ENCODE peak calls at places on chromosomes 11 and 22, in four cellular contexts. U is endothelial cell of umbilical vein, L is skeletal muscle cell, J is astrocyte. S is an unnamed sample.
A peak's percentile ranks its signal among the peaks of the same experiment; 100 is the strongest.

GRCh38 chr11:92276773-92277172 is 52.2 kb downstream of the FAT3 start:
- DNase-seq in U (peak; percentile 4), L (no peak), J (no peak), S (peak; percentile 41)

GRCh38 chr11:1771700-1772099 is 8.0 kb upstream of the CTSD start:
- DNase-seq in U (no peak), L (peak; percentile 61), J (peak; percentile 38), S (peak; percentile 92)

GRCh38 chr22:43448048-43448447 is 36.2 kb downstream of the MPPED1 start:
- DNase-seq in U (no peak), L (no peak), J (no peak), S (no peak)

GRCh38 chr11:7973011-7973410 is 7.8 kb upstream of the NLRP10 start:
- DNase-seq in U (no peak), L (no peak), J (peak; percentile 21), S (no peak)

GRCh38 chr11:45473491-45473890 is 187.3 kb upstream of the SYT13 start:
- DNase-seq in U (no peak), L (no peak), J (no peak), S (peak; percentile 12)

GRCh38 chr22:19764636-19765476 is 4.3 kb downstream of the TBX1 start:
- DNase-seq in U (no peak), L (no peak), J (no peak), S (no peak)

GRCh38 chr11:45664376-45665205 is 831 bp downstream of the CHST1 start:
- DNase-seq in U (no peak), L (no peak), J (no peak), S (no peak)

GRCh38 chr11:14956111-14956510 is 16.0 kb downstream of the CALCA start:
- DNase-seq in U (no peak), L (no peak), J (no peak), S (no peak)

GRCh38 chr22:24325105-24325757 is 54.6 kb downstream of the SPECC1L start:
- DNase-seq in U (peak; percentile 87), L (peak; percentile 70), J (peak; percentile 82), S (peak; percentile 96)

GRCh38 chr11:92322225-92322624 is 97.6 kb downstream of the FAT3 start:
- DNase-seq in U (no peak), L (no peak), J (peak; percentile 66), S (peak; percentile 30)

GRCh38 chr11:17544181-17544622 is at the start of gene USH1C:
- DNase-seq in U (no peak), L (no peak), J (no peak), S (no peak)

GRCh38 chr11:79919340-79919739 is 478.5 kb upstream of the TENM4 start:
- DNase-seq in U (no peak), L (no peak), J (no peak), S (no peak)

GRCh38 chr22:31313366-31314147 is 21.3 kb upstream of the PIK3IP1 start:
- DNase-seq in U (peak; percentile 88), L (no peak), J (peak; percentile 43), S (peak; percentile 74)

GRCh38 chr11:95684701-95685100 is 104.9 kb downstream of the FAM76B start:
- DNase-seq in U (no peak), L (no peak), J (no peak), S (no peak)

GRCh38 chr22:36339171-36340065 is 48.3 kb downstream of the MYH9 start:
- DNase-seq in U (peak; percentile 52), L (peak; percentile 79), J (peak; percentile 86), S (peak; percentile 70)

GRCh38 chr22:23984430-23984829 is 4.5 kb downstream of the GSTT2 start:
- DNase-seq in U (peak; percentile 34), L (no peak), J (no peak), S (peak; percentile 35)

GRCh38 chr11:69680688-69681087 is 5.5 kb upstream of the LTO1 start:
- DNase-seq in U (no peak), L (no peak), J (no peak), S (no peak)

GRCh38 chr22:29128891-29129643 is 56.2 kb downstream of the KREMEN1 start:
- DNase-seq in U (no peak), L (no peak), J (peak; percentile 54), S (peak; percentile 39)

GRCh38 chr11:73528420-73528819 is 69.5 kb downstream of the FAM168A start:
- DNase-seq in U (peak; percentile 27), L (no peak), J (no peak), S (peak; percentile 47)

GRCh38 chr22:49826603-49827306 is 918 bp downstream of the BRD1 start:
- DNase-seq in U (peak; percentile 34), L (no peak), J (peak; percentile 25), S (peak; percentile 56)

GRCh38 chr11:96063886-96064285 is 140.0 kb upstream of the MTMR2 start:
- DNase-seq in U (no peak), L (no peak), J (no peak), S (no peak)

GRCh38 chr11:3836903-3837302 is 3.9 kb downstream of the RHOG start:
- DNase-seq in U (no peak), L (no peak), J (no peak), S (no peak)

GRCh38 chr22:23752090-23752691 is 1.3 kb upstream of the ZNF70 start:
- DNase-seq in U (no peak), L (no peak), J (no peak), S (no peak)

GRCh38 chr22:22855617-22856308 is 31.9 kb upstream of the IGLL5 start:
- DNase-seq in U (no peak), L (no peak), J (no peak), S (peak; percentile 7)

GRCh38 chr11:88179966-88180629 is 4.9 kb upstream of the RAB38 start:
- DNase-seq in U (no peak), L (peak; percentile 55), J (no peak), S (peak; percentile 68)

GRCh38 chr11:92111291-92111690 is 113.3 kb upstream of the FAT3 start:
- DNase-seq in U (no peak), L (no peak), J (no peak), S (no peak)

GRCh38 chr11:121841487-121842167 is 274.4 kb downstream of the BLID start:
- DNase-seq in U (peak; percentile 79), L (peak; percentile 80), J (peak; percentile 92), S (peak; percentile 93)

GRCh38 chr11:117563556-117563955 is 233.5 kb downstream of the DSCAML1 start:
- DNase-seq in U (no peak), L (no peak), J (no peak), S (no peak)

GRCh38 chr11:45102810-45103621 is 43.4 kb upstream of the PRDM11 start:
- DNase-seq in U (peak; percentile 86), L (peak; percentile 43), J (peak; percentile 74), S (peak; percentile 90)

GRCh38 chr22:50084570-50084969 is 656 bp downstream of the MLC1 start:
- DNase-seq in U (no peak), L (no peak), J (no peak), S (no peak)

GRCh38 chr11:60910711-60911366 is 3.1 kb upstream of the TMEM109 start:
- DNase-seq in U (no peak), L (no peak), J (no peak), S (no peak)

GRCh38 chr11:71341173-71341572 is 88.8 kb upstream of the SHANK2 start:
- DNase-seq in U (no peak), L (no peak), J (no peak), S (no peak)

GRCh38 chr11:76798202-76798581 is 15.0 kb downstream of the TSKU start:
- DNase-seq in U (no peak), L (no peak), J (no peak), S (no peak)

GRCh38 chr11:76800466-76801200 is 17.5 kb downstream of the TSKU start:
- DNase-seq in U (no peak), L (no peak), J (no peak), S (no peak)

GRCh38 chr11:76797341-76798201 is 14.4 kb downstream of the TSKU start:
- DNase-seq in U (no peak), L (no peak), J (no peak), S (no peak)

GRCh38 chr11:76799061-76799804 is 16.1 kb downstream of the TSKU start:
- DNase-seq in U (peak; percentile 62), L (no peak), J (peak; percentile 38), S (peak; percentile 75)

GRCh38 chr11:76798656-76799055 is 15.5 kb downstream of the TSKU start:
- DNase-seq in U (no peak), L (no peak), J (no peak), S (no peak)
- H3K4me3 ChIP-seq in U (no peak overlapping the region), L (no peak overlapping the region), J (no peak overlapping the region), S (no peak overlapping the region)

GRCh38 chr22:45296628-45297297 is 12.0 kb downstream of the UPK3A start:
- DNase-seq in U (no peak), L (no peak), J (no peak), S (no peak)
- H3K4me3 ChIP-seq in U (no peak overlapping the region), L (no peak overlapping the region), J (no peak overlapping the region), S (no peak overlapping the region)

GRCh38 chr11:75241036-75241905 is 697 bp downstream of the TPBGL start:
- DNase-seq in U (peak; percentile 85), L (peak; percentile 25), J (peak; percentile 56), S (peak; percentile 88)

GRCh38 chr11:75240381-75241035 is at the start of gene TPBGL:
- DNase-seq in U (no peak), L (no peak), J (no peak), S (peak; percentile 21)

GRCh38 chr11:75244052-75244814 is 3.7 kb downstream of the TPBGL start:
- DNase-seq in U (no peak), L (no peak), J (no peak), S (no peak)

GRCh38 chr11:75242722-75243600 is 2.4 kb downstream of the TPBGL start:
- DNase-seq in U (no peak), L (no peak), J (no peak), S (no peak)

DNA sequence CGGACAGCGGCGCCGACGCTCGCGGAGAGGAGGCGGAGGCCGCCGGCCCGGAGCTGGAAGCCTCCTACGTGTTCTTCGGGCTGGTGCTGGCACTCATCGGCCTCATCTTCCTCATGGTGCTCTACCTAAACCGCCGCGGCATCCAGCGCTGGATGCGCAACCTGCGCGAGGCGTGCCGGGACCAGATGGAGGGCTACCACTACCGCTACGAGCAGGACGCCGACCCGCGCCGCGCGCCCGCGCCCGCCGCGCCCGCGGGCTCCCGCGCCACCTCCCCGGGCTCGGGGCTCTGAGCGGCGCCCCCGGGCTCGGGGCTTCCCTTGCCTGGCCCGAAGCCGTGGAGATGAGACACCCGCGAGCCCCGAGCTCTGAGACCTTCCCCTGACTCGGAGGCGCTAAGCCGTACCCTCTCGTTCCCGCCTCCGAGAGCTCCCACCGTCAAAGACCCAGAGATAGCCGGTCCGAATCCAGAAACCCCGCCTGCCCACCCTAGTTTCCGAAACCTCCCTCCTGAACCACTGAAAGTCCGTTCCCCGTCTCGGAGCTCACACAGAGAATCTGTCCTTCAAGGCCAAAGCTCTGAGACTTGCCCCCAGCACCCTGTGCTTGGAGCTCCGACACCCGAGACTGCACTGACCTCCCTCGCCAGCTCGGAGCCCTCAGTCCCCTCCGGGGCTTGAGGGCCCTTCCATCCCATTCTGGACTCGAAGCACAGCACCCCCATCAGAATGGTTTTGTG is 1.5 kb downstream of the TPBGL start:
- DNase-seq in U (no peak), L (no peak), J (no peak), S (no peak)
- H3K4me3 ChIP-seq in U (no peak overlapping the region), L (peak overlapping the region; percentile 51), J (peak overlapping the region; percentile 53), S (peak overlapping the region; percentile 60)

GRCh38 chr11:56988614-56989013 is at the start of gene OR5AK2:
- DNase-seq in U (no peak), L (no peak), J (no peak), S (no peak)

GRCh38 chr11:56990702-56991101 is 2.0 kb downstream of the OR5AK2 start:
- DNase-seq in U (no peak), L (no peak), J (no peak), S (no peak)

DNA sequence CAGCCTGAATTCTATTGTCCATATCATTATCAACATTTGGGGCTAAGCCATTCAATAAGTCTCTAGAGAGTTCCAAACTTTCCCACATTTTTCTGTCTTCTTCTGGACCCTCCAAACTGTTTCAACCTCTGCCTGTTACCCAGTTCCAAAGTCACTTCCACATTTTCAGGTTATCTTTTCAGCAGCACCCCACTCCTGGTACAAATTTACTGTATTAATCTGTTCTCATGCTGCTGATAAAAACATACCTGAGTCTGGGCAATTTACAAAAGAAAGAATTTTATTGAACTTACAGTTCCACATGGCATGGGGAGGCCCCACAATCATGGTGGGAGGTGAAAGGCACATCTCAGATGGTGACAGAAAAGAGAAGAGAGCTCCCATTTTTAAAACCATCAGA is 5.8 kb downstream of the OR5AK2 start:
- DNase-seq in U (no peak), L (no peak), J (no peak), S (no peak)
- H3K4me3 ChIP-seq in U (no peak overlapping the region), L (no peak overlapping the region), J (no peak overlapping the region), S (no peak overlapping the region)

S was measured in choroid plexus epithelial cell.